ENCODE peak calls at places on chromosomes 1 and 21, in four cellular contexts. V is transverse colon, I is pancreas, N is heart left ventricle. D is an unnamed sample.

GRCh38 chr1:67766117-67766978 is 66.9 kb downstream of the GNG12 start:
- DNase-seq in V (no peak), I (no peak), N (no peak), D (no peak)

GRCh38 chr1:65630855-65631254 is 161.8 kb upstream of the PDE4B start:
- DNase-seq in V (no peak), I (no peak), N (no peak), D (no peak)

GRCh38 chr1:9892563-9893528 is 17.2 kb downstream of the CTNNBIP1 start:
- DNase-seq in V (peak; percentile 17), I (no peak), N (peak; percentile 42), D (no peak)

GRCh38 chr1:192539450-192540132 is 36.0 kb upstream of the RGS1 start:
- DNase-seq in V (no peak), I (no peak), N (no peak), D (no peak)

GRCh38 chr1:36203554-36204346 is 20.5 kb upstream of the THRAP3 start:
- DNase-seq in V (peak; percentile 21), I (peak; percentile 30), N (peak; percentile 81), D (no peak)

GRCh38 chr1:37286881-37287280 is 187.5 kb upstream of the ZC3H12A start:
- DNase-seq in V (no peak), I (no peak), N (no peak), D (no peak)

GRCh38 chr1:158019177-158019868 is 25.9 kb downstream of the KIRREL1 start:
- DNase-seq in V (peak; percentile 38), I (peak; percentile 23), N (no peak), D (no peak)

GRCh38 chr1:154145986-154146385 is 8.9 kb downstream of the NUP210L start:
- DNase-seq in V (no peak), I (no peak), N (no peak), D (no peak)

GRCh38 chr1:60025552-60025951 is 48.0 kb downstream of the C1orf87 start:
- DNase-seq in V (no peak), I (no peak), N (no peak), D (no peak)

GRCh38 chr21:17777321-17777720 is 41.8 kb downstream of the C21orf91 start:
- DNase-seq in V (no peak), I (no peak), N (no peak), D (no peak)

GRCh38 chr1:163321311-163322305 is at the start of gene NUF2:
- DNase-seq in V (peak; percentile 98), I (peak; percentile 96), N (peak; percentile 99), D (peak; percentile 99)

GRCh38 chr1:208270679-208271111 is 26.5 kb upstream of the PLXNA2 start:
- DNase-seq in V (no peak), I (no peak), N (no peak), D (no peak)

GRCh38 chr1:147781056-147781471 is 20.7 kb upstream of the GJA5 start:
- DNase-seq in V (no peak), I (no peak), N (no peak), D (no peak)

GRCh38 chr1:210700511-210700910 is 371.8 kb downstream of the HHAT start:
- DNase-seq in V (no peak), I (no peak), N (no peak), D (no peak)

GRCh38 chr1:227072991-227073390 is 132.9 kb downstream of the COQ8A start:
- DNase-seq in V (no peak), I (no peak), N (no peak), D (no peak)

GRCh38 chr1:119477710-119478109 is 29.3 kb upstream of the HSD3B1 start:
- DNase-seq in V (no peak), I (no peak), N (no peak), D (no peak)

DNA sequence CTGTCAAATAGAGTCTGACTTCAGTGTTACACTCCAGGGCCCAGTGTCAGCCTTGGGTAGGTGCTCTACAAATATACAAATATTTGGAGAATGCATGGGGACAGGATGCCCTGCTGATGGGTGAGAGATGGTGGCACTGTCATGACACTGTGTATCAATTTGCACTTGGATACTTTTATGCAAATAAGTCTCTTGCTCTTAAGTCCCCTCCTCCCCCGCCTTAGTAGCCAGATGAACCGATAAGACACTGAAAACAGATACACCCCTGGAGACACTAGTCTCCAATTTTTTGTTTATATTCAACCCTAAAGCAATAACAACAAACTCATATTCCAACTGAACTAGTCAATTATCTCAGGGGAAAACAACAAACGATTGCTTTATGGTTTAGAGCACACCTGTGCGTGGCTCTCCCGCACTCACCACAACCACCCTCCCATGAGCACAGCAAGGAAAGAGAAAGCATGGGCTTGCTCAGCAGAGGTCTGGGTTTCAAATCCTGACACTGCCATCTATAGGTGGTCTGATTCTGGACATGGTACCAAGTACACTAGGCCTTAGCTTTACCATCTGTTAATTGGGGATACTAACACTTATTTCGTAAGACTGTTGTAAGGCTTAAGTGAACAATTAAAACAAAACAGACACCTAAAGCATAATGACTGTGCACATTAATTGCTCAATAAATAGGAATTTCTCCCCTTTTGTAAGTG is 50.3 kb downstream of the HIVEP3 start:
- DNase-seq in V (no peak), I (no peak), N (no peak), D (no peak)
- TF ChIP-seq CTCF in V (no peak), I (no peak), N (no peak), D (peak; percentile 42)

GRCh38 chr21:45078877-45079281 is 4.5 kb downstream of the ADARB1 start:
- DNase-seq in V (peak; percentile 44), I (no peak), N (no peak), D (no peak)

GRCh38 chr21:45080232-45080631 is 5.9 kb downstream of the ADARB1 start:
- DNase-seq in V (no peak), I (no peak), N (no peak), D (no peak)

GRCh38 chr21:45078371-45078770 is 4.0 kb downstream of the ADARB1 start:
- DNase-seq in V (no peak), I (no peak), N (no peak), D (no peak)

GRCh38 chr21:45080639-45081414 is 6.4 kb downstream of the ADARB1 start:
- DNase-seq in V (no peak), I (no peak), N (no peak), D (no peak)

DNA sequence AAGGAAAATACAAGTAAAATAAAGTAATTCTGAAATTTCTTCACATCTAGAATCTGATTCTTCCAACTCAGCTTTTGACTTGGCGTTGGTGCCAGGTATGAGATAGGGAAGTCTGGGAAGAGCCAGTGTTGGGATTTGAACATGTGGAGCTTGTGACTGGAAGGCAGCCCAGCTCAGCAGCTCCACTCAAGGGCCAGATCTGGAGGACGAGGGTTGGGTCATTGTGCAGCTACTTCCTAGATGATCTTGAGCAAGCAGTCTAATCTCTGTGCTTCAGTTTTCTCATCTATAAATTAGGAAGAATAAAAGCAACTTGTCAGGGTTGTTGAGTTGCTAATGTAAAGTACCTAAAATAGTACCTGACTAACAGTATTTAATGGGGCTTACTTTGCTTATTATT is 5.0 kb downstream of the ADARB1 start:
- DNase-seq in V (no peak), I (no peak), N (no peak), D (no peak)
- TF ChIP-seq CTCF in V (no peak), I (no peak), N (no peak), D (no peak)

DNA sequence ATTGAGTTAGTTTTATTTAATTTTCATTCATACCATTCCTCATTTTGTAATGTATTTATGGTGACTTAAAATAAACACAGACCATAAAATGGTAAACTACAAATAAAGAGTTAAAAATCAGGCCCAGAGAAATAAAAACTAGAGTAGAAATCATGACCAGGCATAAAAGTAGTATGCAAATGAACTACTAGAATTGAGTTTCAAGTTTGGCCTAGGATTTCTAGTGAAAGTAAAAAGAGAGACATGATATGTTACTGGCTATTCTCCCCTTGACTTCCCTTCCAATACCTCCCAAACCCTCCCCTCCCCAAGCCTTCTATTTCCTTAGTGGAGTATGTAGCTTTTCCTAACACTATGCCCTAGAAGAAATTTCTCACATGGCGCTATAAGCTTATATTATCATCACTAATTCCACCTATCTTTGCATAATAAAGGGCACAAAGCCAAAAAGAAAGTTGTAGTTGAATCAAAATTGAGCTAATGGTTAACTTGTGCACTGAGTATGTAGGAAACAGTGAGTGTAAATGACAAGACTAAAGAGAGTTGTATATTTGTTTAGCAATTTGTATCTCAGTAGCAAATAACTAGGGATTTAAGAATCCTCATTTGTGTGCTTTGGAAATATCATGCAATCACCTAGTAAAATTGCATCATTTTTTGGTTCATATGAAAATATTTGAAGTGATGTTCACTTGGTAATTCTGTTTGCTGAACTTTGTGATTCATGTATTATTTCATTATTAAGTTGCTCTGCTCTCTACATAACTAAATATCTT is 29.7 kb upstream of the CDC14A start:
- DNase-seq in V (no peak), I (no peak), N (no peak), D (no peak)
- TF ChIP-seq CTCF in V (no peak), I (no peak), N (no peak), D (no peak)

GRCh38 chr1:236137285-236137852 is 5.0 kb upstream of the GPR137B start:
- DNase-seq in V (no peak), I (no peak), N (no peak), D (no peak)
- TF ChIP-seq CTCF in V (no peak), I (no peak), N (no peak), D (peak; percentile 23)

GRCh38 chr1:214330715-214331114 is 49.8 kb downstream of the SMYD2 start:
- DNase-seq in V (no peak), I (no peak), N (no peak), D (no peak)
- TF ChIP-seq CTCF in V (no peak), I (no peak), N (no peak), D (no peak)

GRCh38 chr1:180734366-180734765 is 102.5 kb downstream of the XPR1 start:
- DNase-seq in V (no peak), I (no peak), N (no peak), D (no peak)
- TF ChIP-seq CTCF in V (no peak), I (no peak), N (no peak), D (no peak)

DNA sequence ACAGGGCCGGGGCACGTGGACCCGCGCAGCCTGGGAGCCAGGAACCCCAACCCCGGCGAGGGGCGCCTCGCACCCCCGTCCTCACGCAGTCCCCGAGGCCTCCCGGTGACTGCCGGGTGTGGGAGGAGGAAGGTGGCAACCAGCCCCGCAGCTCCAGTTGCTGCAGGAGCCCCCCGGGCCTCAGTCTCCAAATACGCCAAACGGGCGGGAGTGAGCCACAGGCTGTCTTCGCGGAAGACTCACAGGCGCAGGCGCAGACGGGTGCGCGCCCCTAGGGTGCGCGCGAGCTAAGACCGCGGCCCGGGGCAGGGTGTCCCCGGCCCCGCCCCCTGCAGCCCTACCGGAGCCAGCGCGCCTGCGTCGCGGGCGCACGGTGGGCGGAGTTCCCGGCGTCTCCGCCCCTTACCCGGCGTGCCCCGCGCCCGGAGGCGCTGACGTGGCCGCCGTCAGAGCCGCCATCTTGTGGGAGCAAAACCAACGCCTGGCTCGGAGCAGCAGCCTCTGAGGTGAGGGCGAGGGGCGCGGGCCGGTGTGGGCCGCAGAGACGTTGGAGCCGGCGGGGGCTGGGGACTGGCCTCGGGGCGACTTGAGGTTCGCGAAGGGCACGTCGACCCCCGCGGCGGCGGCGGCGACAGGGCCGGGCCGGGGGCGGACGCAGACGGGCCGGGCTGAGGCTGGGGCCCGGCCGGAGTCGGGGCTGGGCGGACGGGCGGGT is at the start of gene ARF1:
- DNase-seq in V (peak; percentile 93), I (peak; percentile 89), N (peak; percentile 96), D (peak; percentile 97)
- TF ChIP-seq CTCF in V (peak; percentile 16), I (no peak), N (no peak), D (no peak)